ENCODE peak calls at places on chromosome 11, in five cellular contexts. A is lower leg skin, V is HCT116, B is HAP-1, H is brain microvascular endothelial cell. M is an unnamed sample.

GRCh38 chr11:60919956-60920355 is 4.3 kb upstream of the TMEM132A start:
- DNase-seq in B (no peak), A (no peak), V (no peak), H (no peak), M (no peak)

GRCh38 chr11:2820976-2821375 is 64.6 kb downstream of the CDKN1C start:
- DNase-seq in B (no peak), V (no peak), A (no peak), H (no peak), M (no peak)

GRCh38 chr11:6735306-6735705 is 36.5 kb downstream of the OR2AG2 start:
- DNase-seq in A (no peak), H (no peak), B (no peak), V (no peak), M (no peak)

GRCh38 chr11:12122083-12122482 is 11.7 kb downstream of the MICAL2 start:
- DNase-seq in V (peak), H (no peak), B (peak), A (no peak), M (no peak)

GRCh38 chr11:77559686-77560425 is 29.9 kb upstream of the AQP11 start:
- DNase-seq in V (peak), A (no peak), H (peak), B (no peak), M (peak)

GRCh38 chr11:125886997-125887372 is 483 bp upstream of the HYLS1 start:
- DNase-seq in B (no peak), V (no peak), H (peak), A (peak), M (no peak)

GRCh38 chr11:84675631-84676030 is 951.5 kb downstream of the DLG2 start:
- DNase-seq in B (no peak), A (no peak), V (no peak), H (no peak), M (no peak)

GRCh38 chr11:122898799-122899198 is 16.2 kb downstream of the JHY start:
- DNase-seq in V (no peak), B (no peak), A (no peak), H (no peak), M (no peak)

GRCh38 chr11:58493676-58494075 is 14.2 kb downstream of the OR5B21 start:
- DNase-seq in V (no peak), A (no peak), B (no peak), H (peak), M (no peak)

GRCh38 chr11:72897506-72897905 is 83.3 kb downstream of the ATG16L2 start:
- DNase-seq in A (no peak), B (no peak), V (no peak), H (no peak), M (no peak)

GRCh38 chr11:70468256-70469230 is 70.2 kb downstream of the CTTN start:
- DNase-seq in A (no peak), B (no peak), H (no peak), V (no peak), M (no peak)

GRCh38 chr11:78354741-78355705 is 62.6 kb downstream of the GAB2 start:
- DNase-seq in A (no peak), V (no peak), B (peak), H (no peak), M (no peak)

GRCh38 chr11:76190376-76190775 is 15.9 kb downstream of the WNT11 start:
- DNase-seq in B (no peak), A (no peak), V (no peak), H (no peak), M (peak)

GRCh38 chr11:44955019-44955738 is 4.5 kb upstream of the TP53I11 start:
- DNase-seq in B (no peak), V (no peak), A (peak), H (peak), M (no peak)

GRCh38 chr11:1497600-1497999 is 11.0 kb upstream of the MOB2 start:
- DNase-seq in A (no peak), V (no peak), H (no peak), B (no peak), M (no peak)

GRCh38 chr11:88169481-88169880 is 5.8 kb downstream of the RAB38 start:
- DNase-seq in H (no peak), V (no peak), B (no peak), A (no peak), M (no peak)

GRCh38 chr11:60915250-60915914 is 1.4 kb downstream of the TMEM109 start:
- DNase-seq in V (peak), A (peak), H (peak), B (peak), M (peak)

GRCh38 chr11:72085836-72086475 is 5.3 kb downstream of the LRRC51 start:
- DNase-seq in H (no peak), A (no peak), B (no peak), V (no peak), M (no peak)

GRCh38 chr11:36672815-36673450 is 74.9 kb upstream of the RAG2 start:
- DNase-seq in B (peak), V (peak), H (peak), A (no peak), M (peak)

GRCh38 chr11:59756845-59757244 is 1.7 kb downstream of the STX3 start:
- DNase-seq in A (no peak), B (peak), V (peak), H (peak), M (no peak)

GRCh38 chr11:126751242-126751641 is 249.3 kb downstream of the KIRREL3 start:
- DNase-seq in A (no peak), V (no peak), B (no peak), H (no peak), M (no peak)

GRCh38 chr11:78954261-78954660 is 379.6 kb upstream of the NARS2 start:
- DNase-seq in V (no peak), B (no peak), H (no peak), A (no peak), M (no peak)

GRCh38 chr11:35553831-35554230 is 28.4 kb upstream of the PAMR1 start:
- DNase-seq in A (no peak), V (no peak), B (no peak), H (peak), M (no peak)

GRCh38 chr11:67276821-67277230 is 10.6 kb downstream of the GRK2 start:
- DNase-seq in H (no peak), A (no peak), V (no peak), B (no peak), M (no peak)
- H3K4me3 ChIP-seq in H (no peak), A (no peak), V (peak), B (no peak), M (no peak)

GRCh38 chr11:46391186-46391577 is 394 bp downstream of the CHRM4 start:
- DNase-seq in H (no peak), V (no peak), B (no peak), A (no peak), M (no peak)

GRCh38 chr11:46388619-46389449 is 2.7 kb downstream of the CHRM4 start:
- DNase-seq in V (no peak), H (no peak), B (peak), A (no peak), M (no peak)

GRCh38 chr11:46390331-46391171 is 1.0 kb downstream of the CHRM4 start:
- DNase-seq in A (no peak), B (peak), V (no peak), H (no peak), M (no peak)

GRCh38 chr11:46387919-46388618 is 3.5 kb downstream of the CHRM4 start:
- DNase-seq in B (peak), V (no peak), H (no peak), A (no peak), M (no peak)

GRCh38 chr11:46389450-46390330 is 1.9 kb downstream of the CHRM4 start:
- DNase-seq in B (peak), V (peak), A (peak), H (peak), M (no peak)
- H3K4me3 ChIP-seq in B (peak), V (peak), A (no peak), H (peak), M (peak)

GRCh38 chr11:132941024-132941646 is 591.2 kb downstream of the OPCML start:
- DNase-seq in B (peak), H (peak), V (no peak), A (no peak), M (no peak)

GRCh38 chr11:132943737-132944556 is 588.4 kb downstream of the OPCML start:
- DNase-seq in H (no peak), B (no peak), A (no peak), V (no peak), M (no peak)

GRCh38 chr11:132943325-132943736 is 589.0 kb downstream of the OPCML start:
- DNase-seq in H (no peak), V (no peak), B (no peak), A (no peak), M (no peak)

GRCh38 chr11:132941761-132942160 is 590.5 kb downstream of the OPCML start:
- DNase-seq in B (no peak), A (no peak), V (no peak), H (no peak), M (no peak)

GRCh38 chr11:132942611-132943324 is 589.5 kb downstream of the OPCML start:
- DNase-seq in H (no peak), B (no peak), A (no peak), V (no peak), M (no peak)
- H3K4me3 ChIP-seq in H (peak), B (no peak), A (no peak), V (no peak), M (peak)

GRCh38 chr11:111981270-111981669 is 43.9 kb upstream of the DLAT start:
- DNase-seq in V (no peak), A (no peak), H (no peak), B (no peak), M (peak)

GRCh38 chr11:111982019-111982464 is 43.2 kb upstream of the DLAT start:
- DNase-seq in A (no peak), B (peak), H (peak), V (peak), M (peak)

GRCh38 chr11:111980062-111980461 is 42.9 kb downstream of the DIXDC1 start:
- DNase-seq in H (no peak), V (no peak), A (no peak), B (no peak), M (no peak)

GRCh38 chr11:111983187-111983986 is 41.8 kb upstream of the DLAT start:
- DNase-seq in A (no peak), B (peak), V (no peak), H (no peak), M (peak)

DNA sequence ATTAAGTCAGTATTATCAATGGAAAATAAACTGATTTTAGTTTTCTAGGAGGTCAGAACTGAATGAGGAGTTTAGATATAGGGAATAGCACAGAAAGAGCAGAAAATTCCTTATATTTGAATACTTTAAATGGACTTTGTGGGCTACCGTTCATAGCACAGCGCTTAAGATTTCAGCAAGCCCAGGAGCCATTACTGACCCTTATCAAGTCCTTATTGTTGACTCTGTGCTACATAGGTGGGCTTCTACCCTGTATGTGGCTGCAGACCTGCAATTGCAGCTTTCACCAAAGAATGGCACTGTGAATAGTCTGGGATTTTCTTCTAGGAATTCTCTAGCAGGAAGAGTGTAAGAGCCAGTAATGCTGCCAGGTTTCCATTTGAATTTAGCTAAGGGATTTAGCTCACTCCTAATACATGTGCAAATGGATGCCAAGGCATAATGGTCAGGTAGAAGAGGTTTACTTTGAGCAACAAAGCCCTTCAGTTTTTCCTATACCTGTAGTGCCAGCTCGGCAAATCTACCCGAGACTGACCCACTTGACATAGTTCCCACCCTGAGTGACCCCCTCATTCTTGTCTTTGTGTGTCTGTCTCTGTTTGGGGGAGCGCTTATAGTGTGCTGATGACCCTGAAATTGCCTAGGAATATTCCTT is 42.5 kb upstream of the DLAT start:
- DNase-seq in B (no peak), A (no peak), H (no peak), V (no peak), M (no peak)
- H3K4me3 ChIP-seq in B (no peak), A (no peak), H (no peak), V (no peak), M (no peak)

GRCh38 chr11:19913236-19913892 is 200.7 kb downstream of the NAV2 start:
- DNase-seq in B (no peak), A (no peak), V (no peak), H (no peak), M (no peak)

GRCh38 chr11:19913893-19914249 is 201.2 kb downstream of the NAV2 start:
- DNase-seq in B (no peak), A (no peak), H (no peak), V (no peak), M (no peak)

GRCh38 chr11:19915808-19916207 is 203.2 kb downstream of the NAV2 start:
- DNase-seq in V (no peak), A (no peak), H (no peak), B (no peak), M (no peak)

GRCh38 chr11:19910931-19911330 is 198.3 kb downstream of the NAV2 start:
- DNase-seq in A (no peak), B (no peak), V (no peak), H (no peak), M (no peak)

GRCh38 chr11:19912206-19913118 is 199.8 kb downstream of the NAV2 start:
- DNase-seq in B (no peak), A (no peak), V (no peak), H (no peak), M (no peak)
- H3K4me3 ChIP-seq in B (no peak), A (no peak), V (no peak), H (no peak), M (no peak)

GRCh38 chr11:316031-316701 is 2.3 kb downstream of the IFITM1 start:
- DNase-seq in V (no peak), B (peak), A (no peak), H (no peak), M (no peak)

GRCh38 chr11:313787-314547 is at the start of gene IFITM1:
- DNase-seq in B (no peak), H (no peak), V (no peak), A (no peak), M (no peak)

GRCh38 chr11:315516-315994 is 1.7 kb downstream of the IFITM1 start:
- DNase-seq in B (no peak), H (no peak), A (no peak), V (no peak), M (no peak)

GRCh38 chr11:313304-313786 is 495 bp upstream of the IFITM1 start:
- DNase-seq in H (no peak), V (no peak), A (no peak), B (no peak), M (no peak)

GRCh38 chr11:315051-315481 is 1.2 kb downstream of the IFITM1 start:
- DNase-seq in H (no peak), V (no peak), A (no peak), B (no peak), M (no peak)
- H3K4me3 ChIP-seq in H (no peak), V (no peak), A (peak), B (no peak), M (no peak)

DNA sequence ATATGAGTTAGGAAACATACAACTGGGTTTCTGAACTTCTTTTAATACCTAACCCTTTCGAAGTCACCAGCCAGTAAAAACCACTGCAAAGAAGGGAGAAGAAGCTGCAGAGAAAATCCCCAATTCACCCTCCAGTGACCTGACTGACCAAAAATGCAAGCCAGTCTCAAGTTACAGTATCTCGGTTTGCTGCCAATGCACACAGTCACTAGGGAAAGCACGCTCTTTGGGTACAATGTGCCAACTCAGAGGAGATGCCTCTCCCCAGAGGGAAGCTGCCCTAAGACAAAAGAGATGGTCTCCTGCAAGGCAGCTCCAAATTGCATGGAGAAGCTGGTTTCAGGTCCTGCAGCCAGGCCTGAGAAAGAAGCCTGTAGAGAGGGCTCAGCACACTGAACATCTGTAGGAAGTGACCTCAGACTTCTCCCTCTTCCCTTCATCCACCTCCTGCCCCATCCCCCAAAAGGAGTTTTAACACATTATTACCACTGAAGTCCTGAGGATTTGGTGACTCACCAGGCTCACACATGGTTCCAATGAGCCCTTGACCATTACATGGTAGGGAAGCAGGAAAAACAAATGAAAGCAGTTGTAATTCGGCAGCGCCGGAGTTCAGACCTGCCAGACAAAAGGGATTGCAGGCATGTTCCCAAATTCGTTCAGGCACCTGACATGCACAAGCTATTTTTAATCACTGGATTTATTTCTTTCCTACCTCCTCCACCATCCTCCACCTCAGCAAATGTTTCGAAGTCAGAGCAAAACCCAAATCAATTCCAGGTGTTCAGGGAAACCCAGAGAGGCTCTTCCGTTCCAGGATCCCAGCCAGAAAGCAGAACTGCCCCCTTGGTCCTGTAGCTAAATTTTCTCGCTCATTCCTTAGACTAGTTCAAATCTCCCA is 90.1 kb downstream of the ETS1 start:
- DNase-seq in H (peak), A (no peak), V (peak), B (no peak), M (peak)
- H3K4me3 ChIP-seq in H (peak), A (no peak), V (peak), B (no peak), M (peak)

M was measured in retinal pigment epithelial cell.